ENCODE peak calls at places on chromosome 16, in five cellular contexts. One of them, this sample, is unnamed.

GRCh38 chr16:27455700-27456099 is 53.7 kb downstream of the IL21R start:
- DNase-seq in K562: peak; percentile 13
- DNase-seq in cardiac septum: no peak
- DNase-seq in activated CD8-positive, alpha-beta T cell treated with anti-CD3 and anti-CD28 coated beads, Interleukin-2, amount 10 ng/mL, durations not matched to agents 7 days and 5 days: no peak
- DNase-seq in neural progenitor cell: no peak
- DNase-seq in this sample: peak; percentile 35

GRCh38 chr16:21523411-21524067 is 75.8 kb upstream of the METTL9 start:
- DNase-seq in activated CD8-positive, alpha-beta T cell treated with anti-CD3 and anti-CD28 coated beads, Interleukin-2, amount 10 ng/mL, durations not matched to agents 7 days and 5 days: no peak
- DNase-seq in K562: no peak
- DNase-seq in neural progenitor cell: peak; percentile 11
- DNase-seq in cardiac septum: no peak
- DNase-seq in this sample: no peak

GRCh38 chr16:87710887-87711286 is 54.9 kb downstream of the KLHDC4 start:
- DNase-seq in neural progenitor cell: no peak
- DNase-seq in cardiac septum: no peak
- DNase-seq in activated CD8-positive, alpha-beta T cell treated with anti-CD3 and anti-CD28 coated beads, Interleukin-2, amount 10 ng/mL, durations not matched to agents 7 days and 5 days: no peak
- DNase-seq in K562: no peak
- DNase-seq in this sample: no peak

GRCh38 chr16:75580-76501 is 2.2 kb upstream of the MPG start:
- DNase-seq in neural progenitor cell: peak; percentile 54
- DNase-seq in K562: peak; percentile 79
- DNase-seq in cardiac septum: no peak
- DNase-seq in activated CD8-positive, alpha-beta T cell treated with anti-CD3 and anti-CD28 coated beads, Interleukin-2, amount 10 ng/mL, durations not matched to agents 7 days and 5 days: no peak
- DNase-seq in this sample: peak; percentile 85

GRCh38 chr16:75810342-75810741 is 84.1 kb upstream of the CPHXL start:
- DNase-seq in cardiac septum: no peak
- DNase-seq in neural progenitor cell: no peak
- DNase-seq in K562: no peak
- DNase-seq in activated CD8-positive, alpha-beta T cell treated with anti-CD3 and anti-CD28 coated beads, Interleukin-2, amount 10 ng/mL, durations not matched to agents 7 days and 5 days: no peak
- DNase-seq in this sample: no peak

GRCh38 chr16:14329727-14330363 is 258.7 kb downstream of the MRTFB start:
- DNase-seq in activated CD8-positive, alpha-beta T cell treated with anti-CD3 and anti-CD28 coated beads, Interleukin-2, amount 10 ng/mL, durations not matched to agents 7 days and 5 days: no peak
- DNase-seq in K562: no peak
- DNase-seq in cardiac septum: no peak
- DNase-seq in neural progenitor cell: no peak
- DNase-seq in this sample: no peak

GRCh38 chr16:69514366-69514765 is 51.4 kb upstream of the NFAT5 start:
- DNase-seq in activated CD8-positive, alpha-beta T cell treated with anti-CD3 and anti-CD28 coated beads, Interleukin-2, amount 10 ng/mL, durations not matched to agents 7 days and 5 days: no peak
- DNase-seq in cardiac septum: peak; percentile 12
- DNase-seq in K562: no peak
- DNase-seq in neural progenitor cell: no peak
- DNase-seq in this sample: no peak

GRCh38 chr16:70529051-70529777 is 5.6 kb downstream of the SF3B3 start:
- DNase-seq in activated CD8-positive, alpha-beta T cell treated with anti-CD3 and anti-CD28 coated beads, Interleukin-2, amount 10 ng/mL, durations not matched to agents 7 days and 5 days: peak; percentile 34
- DNase-seq in neural progenitor cell: no peak
- DNase-seq in K562: peak; percentile 27
- DNase-seq in cardiac septum: no peak
- DNase-seq in this sample: peak; percentile 76

GRCh38 chr16:28180660-28181556 is 30.9 kb downstream of the XPO6 start:
- DNase-seq in neural progenitor cell: no peak
- DNase-seq in cardiac septum: no peak
- DNase-seq in activated CD8-positive, alpha-beta T cell treated with anti-CD3 and anti-CD28 coated beads, Interleukin-2, amount 10 ng/mL, durations not matched to agents 7 days and 5 days: no peak
- DNase-seq in K562: no peak
- DNase-seq in this sample: peak; percentile 60

GRCh38 chr16:27363246-27363632 is 38.7 kb upstream of the IL21R start:
- DNase-seq in neural progenitor cell: no peak
- DNase-seq in activated CD8-positive, alpha-beta T cell treated with anti-CD3 and anti-CD28 coated beads, Interleukin-2, amount 10 ng/mL, durations not matched to agents 7 days and 5 days: no peak
- DNase-seq in K562: no peak
- DNase-seq in cardiac septum: no peak
- DNase-seq in this sample: no peak

GRCh38 chr16:9437115-9437514 is 345.7 kb downstream of the HAPSTR1 start:
- DNase-seq in neural progenitor cell: peak; percentile 43
- DNase-seq in K562: peak; percentile 27
- DNase-seq in activated CD8-positive, alpha-beta T cell treated with anti-CD3 and anti-CD28 coated beads, Interleukin-2, amount 10 ng/mL, durations not matched to agents 7 days and 5 days: no peak
- DNase-seq in cardiac septum: no peak
- DNase-seq in this sample: no peak

GRCh38 chr16:84520778-84521770 is 16.6 kb upstream of the MEAK7 start:
- DNase-seq in cardiac septum: no peak
- DNase-seq in activated CD8-positive, alpha-beta T cell treated with anti-CD3 and anti-CD28 coated beads, Interleukin-2, amount 10 ng/mL, durations not matched to agents 7 days and 5 days: no peak
- DNase-seq in K562: no peak
- DNase-seq in neural progenitor cell: no peak
- DNase-seq in this sample: no peak

GRCh38 chr16:29815032-29815721 is 775 bp upstream of the PAGR1 start:
- DNase-seq in neural progenitor cell: peak; percentile 55
- DNase-seq in K562: peak; percentile 43
- DNase-seq in activated CD8-positive, alpha-beta T cell treated with anti-CD3 and anti-CD28 coated beads, Interleukin-2, amount 10 ng/mL, durations not matched to agents 7 days and 5 days: peak; percentile 70
- DNase-seq in cardiac septum: no peak
- DNase-seq in this sample: peak; percentile 21

GRCh38 chr16:17320009-17320408 is 150.8 kb downstream of the XYLT1 start:
- DNase-seq in K562: no peak
- DNase-seq in activated CD8-positive, alpha-beta T cell treated with anti-CD3 and anti-CD28 coated beads, Interleukin-2, amount 10 ng/mL, durations not matched to agents 7 days and 5 days: no peak
- DNase-seq in cardiac septum: no peak
- DNase-seq in neural progenitor cell: no peak
- DNase-seq in this sample: no peak

GRCh38 chr16:31695667-31696066 is 168.0 kb downstream of the AHSP start:
- DNase-seq in neural progenitor cell: no peak
- DNase-seq in K562: peak; percentile 31
- DNase-seq in activated CD8-positive, alpha-beta T cell treated with anti-CD3 and anti-CD28 coated beads, Interleukin-2, amount 10 ng/mL, durations not matched to agents 7 days and 5 days: peak; percentile 81
- DNase-seq in cardiac septum: no peak
- DNase-seq in this sample: no peak

GRCh38 chr16:74107795-74108610 is 188.6 kb upstream of the PSMD7 start:
- DNase-seq in activated CD8-positive, alpha-beta T cell treated with anti-CD3 and anti-CD28 coated beads, Interleukin-2, amount 10 ng/mL, durations not matched to agents 7 days and 5 days: peak; percentile 55
- DNase-seq in neural progenitor cell: peak; percentile 71
- DNase-seq in cardiac septum: no peak
- DNase-seq in K562: peak; percentile 70
- DNase-seq in this sample: peak; percentile 4

GRCh38 chr16:87416826-87417471 is 24.8 kb downstream of the MAP1LC3B start:
- DNase-seq in neural progenitor cell: peak; percentile 19
- DNase-seq in activated CD8-positive, alpha-beta T cell treated with anti-CD3 and anti-CD28 coated beads, Interleukin-2, amount 10 ng/mL, durations not matched to agents 7 days and 5 days: peak; percentile 39
- DNase-seq in K562: peak; percentile 27
- DNase-seq in cardiac septum: no peak
- DNase-seq in this sample: peak; percentile 81

GRCh38 chr16:20023190-20023589 is 50.5 kb downstream of the GPR139 start:
- DNase-seq in cardiac septum: no peak
- DNase-seq in neural progenitor cell: peak; percentile 50
- DNase-seq in K562: peak; percentile 22
- DNase-seq in activated CD8-positive, alpha-beta T cell treated with anti-CD3 and anti-CD28 coated beads, Interleukin-2, amount 10 ng/mL, durations not matched to agents 7 days and 5 days: no peak
- DNase-seq in this sample: peak; percentile 7

GRCh38 chr16:67055712-67056487 is 27.0 kb downstream of the CBFB start:
- DNase-seq in neural progenitor cell: no peak
- DNase-seq in activated CD8-positive, alpha-beta T cell treated with anti-CD3 and anti-CD28 coated beads, Interleukin-2, amount 10 ng/mL, durations not matched to agents 7 days and 5 days: no peak
- DNase-seq in cardiac septum: no peak
- DNase-seq in K562: peak; percentile 57
- DNase-seq in this sample: peak; percentile 97

GRCh38 chr16:1918312-1918889 is at the start of gene HS3ST6:
- DNase-seq in neural progenitor cell: peak; percentile 83
- DNase-seq in K562: no peak
- DNase-seq in cardiac septum: no peak
- DNase-seq in activated CD8-positive, alpha-beta T cell treated with anti-CD3 and anti-CD28 coated beads, Interleukin-2, amount 10 ng/mL, durations not matched to agents 7 days and 5 days: no peak
- DNase-seq in this sample: no peak